ENCODE peak calls at places on chromosomes 7 and 10, in four cellular contexts. S, P, O and L are unnamed samples.

GRCh38 chr7:82859106-82859850 is 303.4 kb downstream of the PCLO start:
- DNase-seq in S (no peak), P (no peak), O (no peak), L (no peak)

GRCh38 chr7:121244120-121244865 is 84.5 kb upstream of the WNT16 start:
- DNase-seq in S (no peak), P (no peak), O (no peak), L (no peak)

GRCh38 chr10:100889546-100889945 is 23.2 kb upstream of the SLF2 start:
- DNase-seq in S (no peak), P (no peak), O (no peak), L (no peak)

GRCh38 chr7:100127866-100128601 is 1.3 kb downstream of the MBLAC1 start:
- DNase-seq in S (no peak), P (no peak), O (no peak), L (peak; percentile 43)

GRCh38 chr7:19030280-19030679 is 87.2 kb downstream of the TWIST1 start:
- DNase-seq in S (no peak), P (no peak), O (no peak), L (no peak)

GRCh38 chr7:18762189-18762588 is 266.6 kb downstream of the HDAC9 start:
- DNase-seq in S (no peak), P (no peak), O (no peak), L (no peak)

GRCh38 chr10:90641731-90642130 is 216.1 kb downstream of the HTR7 start:
- DNase-seq in S (no peak), P (no peak), O (no peak), L (no peak)

GRCh38 chr10:17179002-17179401 is 22.5 kb downstream of the TRDMT1 start:
- DNase-seq in S (no peak), P (no peak), O (no peak), L (no peak)

GRCh38 chr10:78777466-78778256 is 291.1 kb upstream of the ZMIZ1 start:
- DNase-seq in S (no peak), P (no peak), O (no peak), L (no peak)

GRCh38 chr7:82442492-82443043 is 1.0 kb downstream of the CACNA2D1 start:
- DNase-seq in S (no peak), P (no peak), O (no peak), L (no peak)

GRCh38 chr7:3592438-3593134 is 291.5 kb downstream of the SDK1 start:
- DNase-seq in S (no peak), P (no peak), O (peak; percentile 13), L (no peak)

GRCh38 chr10:5534051-5534821 is 9.5 kb downstream of the CALML3 start:
- DNase-seq in S (no peak), P (no peak), O (peak; percentile 84), L (no peak)

GRCh38 chr10:44960482-44961230 is 1.1 kb downstream of the RASSF4 start:
- DNase-seq in S (no peak), P (no peak), O (peak; percentile 52), L (no peak)

GRCh38 chr10:101228682-101229274 is 485 bp downstream of the LBX1 start:
- DNase-seq in S (no peak), P (no peak), O (no peak), L (peak; percentile 65)

GRCh38 chr10:70918851-70919530 is 30.6 kb upstream of the PCBD1 start:
- DNase-seq in S (peak; percentile 38), P (no peak), O (no peak), L (no peak)

GRCh38 chr7:100942038-100942774 is 7.1 kb upstream of the MUC3A start:
- DNase-seq in S (no peak), P (no peak), O (no peak), L (no peak)

GRCh38 chr7:45394117-45394708 is 180.0 kb upstream of the ADCY1 start:
- DNase-seq in S (no peak), P (no peak), O (no peak), L (no peak)

GRCh38 chr7:80643336-80643925 is 5.0 kb downstream of the CD36 start:
- DNase-seq in S (no peak), P (no peak), O (no peak), L (no peak)

GRCh38 chr7:76048668-76048988 is 722 bp downstream of the MDH2 start:
- DNase-seq in S (no peak), P (no peak), O (no peak), L (peak; percentile 34)

GRCh38 chr7:159086301-159086925 is 58.3 kb downstream of the VIPR2 start:
- DNase-seq in S (no peak), P (no peak), O (no peak), L (no peak)

GRCh38 chr10:113326160-113327111 is 226.4 kb upstream of the HABP2 start:
- DNase-seq in S (peak; percentile 47), P (peak; percentile 42), O (peak; percentile 29), L (peak; percentile 17)

DNA sequence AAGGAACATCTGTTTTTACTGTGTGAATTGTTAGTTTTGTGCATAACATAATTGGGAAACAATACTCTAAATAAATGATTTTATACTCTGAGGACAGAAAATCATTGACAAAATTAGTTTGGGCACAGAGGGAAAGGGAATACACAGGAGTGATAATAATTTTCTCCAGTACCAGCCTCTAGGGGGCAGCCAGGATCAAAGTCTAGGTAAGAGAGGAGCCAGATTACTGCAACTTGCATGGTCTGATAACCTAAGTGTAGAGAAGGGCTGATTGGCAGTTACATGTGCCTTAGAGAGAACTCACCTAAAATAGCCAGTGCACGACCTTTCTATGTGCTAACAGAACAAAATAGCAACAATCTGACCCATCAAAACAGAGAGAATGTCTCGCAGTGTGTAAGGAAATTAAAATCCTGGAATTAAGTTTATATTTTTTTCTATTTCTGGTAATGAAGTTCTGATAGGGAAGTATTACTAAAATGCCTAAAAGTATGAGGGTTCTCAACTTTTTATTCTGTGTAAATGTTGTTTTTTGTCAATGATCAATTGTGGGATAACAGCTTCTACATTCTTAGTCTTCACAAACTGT is 66.3 kb downstream of the EXOC6 start:
- DNase-seq in S (peak; percentile 36), P (no peak), O (peak; percentile 68), L (peak; percentile 70)
- TF ChIP-seq CBFB in S (no peak), P (no peak), O (no peak), L (no peak)

DNA sequence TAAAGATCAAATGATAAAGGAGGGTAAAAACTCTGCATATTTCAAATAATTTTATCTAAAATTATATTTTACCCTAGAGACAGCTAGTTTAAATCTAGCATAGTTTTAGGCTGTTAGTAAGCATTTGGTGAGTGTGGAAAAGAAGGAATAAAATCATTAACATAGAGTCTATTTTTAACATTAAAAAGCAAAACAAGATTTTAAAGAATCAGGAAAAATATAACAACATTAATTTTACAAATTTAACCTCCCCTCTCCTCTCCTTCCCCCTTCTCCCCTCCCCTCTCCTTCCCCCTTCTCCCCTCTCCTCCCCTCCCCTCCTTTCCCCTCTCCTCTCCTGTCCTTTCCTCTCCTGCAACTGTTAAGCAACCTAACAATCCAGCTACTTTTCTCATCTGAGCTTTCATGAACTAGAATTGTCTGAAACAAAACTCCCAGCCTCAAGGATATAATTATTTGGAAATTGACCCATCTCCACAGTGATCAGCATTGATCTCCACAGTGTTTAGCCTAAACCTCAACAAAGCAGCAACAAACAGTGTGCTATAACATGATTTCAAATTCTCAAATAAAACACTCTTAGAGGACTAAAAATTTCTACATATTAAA is 293.2 kb downstream of the PPP1R3A start:
- DNase-seq in S (no peak), P (no peak), O (no peak), L (no peak)
- TF ChIP-seq ETV6 in S (no peak), P (no peak), O (no peak), L (no peak)

DNA sequence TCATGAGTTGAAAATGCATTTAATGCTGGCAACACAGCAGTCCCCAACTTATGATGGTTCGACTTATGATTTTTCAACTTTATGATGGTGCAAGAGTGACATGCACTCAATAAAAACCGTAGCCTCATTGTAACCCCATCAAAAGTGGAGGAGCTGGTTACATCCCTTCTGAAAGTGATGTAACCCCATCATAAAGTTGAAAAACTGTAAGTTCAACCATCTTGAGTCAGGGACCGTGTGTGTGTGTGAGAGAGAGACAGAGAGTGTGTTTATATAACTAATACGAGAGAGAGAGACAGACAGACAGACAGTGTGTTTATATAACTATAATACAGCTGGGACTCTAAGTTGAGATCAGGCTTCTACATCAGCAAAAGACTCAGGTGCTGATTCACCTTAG is 21.0 kb downstream of the ANXA11 start:
- DNase-seq in S (no peak), P (no peak), O (no peak), L (no peak)
- TF ChIP-seq CBFB in S (no peak), P (no peak), O (no peak), L (no peak)

GRCh38 chr7:139772115-139772514 is 5.7 kb downstream of the HIPK2 start:
- DNase-seq in S (no peak), P (no peak), O (peak; percentile 65), L (no peak)
- TF ChIP-seq ETV6 in S (no peak), P (no peak), O (no peak), L (no peak)

GRCh38 chr7:84055904-84056615 is 138.5 kb downstream of the SEMA3A start:
- DNase-seq in S (no peak), P (no peak), O (no peak), L (no peak)
- TF ChIP-seq CBFB in S (no peak), P (no peak), O (no peak), L (no peak)

GRCh38 chr7:135509839-135510602 is at the start of gene CNOT4:
- DNase-seq in S (peak; percentile 99), P (peak; percentile 82), O (peak; percentile 92), L (peak; percentile 97)

GRCh38 chr7:135510603-135511183 is 791 bp upstream of the CNOT4 start:
- DNase-seq in S (peak; percentile 41), P (peak; percentile 4), O (peak; percentile 16), L (no peak)

GRCh38 chr7:135514856-135515255 is 5.0 kb upstream of the CNOT4 start:
- DNase-seq in S (no peak), P (no peak), O (no peak), L (no peak)

GRCh38 chr7:135509589-135509838 is 388 bp downstream of the CNOT4 start:
- DNase-seq in S (peak; percentile 85), P (no peak), O (no peak), L (no peak)

GRCh38 chr7:135512135-135512887 is 2.4 kb upstream of the CNOT4 start:
- DNase-seq in S (peak; percentile 75), P (peak; percentile 37), O (peak; percentile 78), L (no peak)
- TF ChIP-seq ETV6 in S (no peak), P (no peak), O (no peak), L (no peak)

GRCh38 chr7:30877993-30878392 is 33.7 kb upstream of the AQP1 start:
- DNase-seq in S (no peak), P (no peak), O (no peak), L (no peak)

GRCh38 chr7:30877010-30877740 is 34.5 kb upstream of the AQP1 start:
- DNase-seq in S (no peak), P (no peak), O (no peak), L (peak; percentile 22)

GRCh38 chr7:30871655-30872054 is 40.0 kb upstream of the AQP1 start:
- DNase-seq in S (no peak), P (no peak), O (no peak), L (no peak)

GRCh38 chr7:30873207-30873606 is 38.4 kb upstream of the AQP1 start:
- DNase-seq in S (no peak), P (no peak), O (no peak), L (no peak)

DNA sequence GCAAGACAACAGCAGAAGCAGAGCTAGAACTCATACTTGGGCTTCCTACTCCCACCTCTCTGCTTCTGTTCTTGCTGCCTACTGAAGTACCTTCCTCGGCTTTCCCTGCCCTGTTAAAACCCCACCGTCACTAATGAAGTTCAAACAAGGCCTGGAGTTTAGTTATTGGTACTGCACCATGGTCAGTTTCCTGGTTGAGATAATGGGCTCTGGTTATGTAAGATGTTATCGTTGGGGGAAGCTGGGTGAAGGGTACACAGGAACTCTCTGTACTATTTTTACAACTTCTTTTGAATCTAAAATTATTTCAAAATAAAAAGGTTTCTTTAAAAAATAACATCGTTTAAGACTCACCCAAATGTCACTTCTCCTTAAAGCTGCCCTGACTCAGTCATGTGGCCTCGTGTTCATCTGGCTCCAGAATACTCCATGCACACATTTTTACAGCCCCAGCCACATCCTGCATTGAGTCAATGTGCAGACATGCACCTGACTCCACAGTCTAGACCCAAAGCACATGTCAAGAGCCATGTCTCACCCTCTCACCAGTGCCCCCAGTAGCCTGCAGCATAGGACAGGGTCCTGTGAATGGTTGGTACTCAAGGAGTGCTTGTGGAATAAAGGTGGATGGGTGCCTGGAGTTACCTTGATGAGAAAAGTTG is 36.9 kb upstream of the AQP1 start:
- DNase-seq in S (no peak), P (no peak), O (no peak), L (no peak)
- TF ChIP-seq CBFB in S (no peak), P (no peak), O (no peak), L (no peak)